ENCODE peak calls at places on chromosomes 5 and 9, in five cellular contexts. P is putamen, C is astrocyte of the spinal cord, K is HL-60, X is WERI-Rb-1. Z is an unnamed sample.

GRCh38 chr5:56851258-56851941 is 36.1 kb downstream of the MAP3K1 start:
- DNase-seq in C (peak; percentile 57), P (no peak), K (no peak), X (no peak), Z (no peak)

GRCh38 chr5:38162625-38163024 is 95.7 kb upstream of the EGFLAM start:
- DNase-seq in P (no peak), K (no peak), C (no peak), X (no peak), Z (no peak)

GRCh38 chr5:82335807-82336206 is 57.7 kb upstream of the RPS23 start:
- DNase-seq in X (no peak), C (no peak), P (no peak), K (no peak), Z (no peak)

GRCh38 chr5:43523662-43524072 is 8.7 kb upstream of the C5orf34 start:
- DNase-seq in P (no peak), X (no peak), C (no peak), K (no peak), Z (no peak)

GRCh38 chr9:112472996-112473395 is 13.6 kb upstream of the KIAA1958 start:
- DNase-seq in P (no peak), C (no peak), X (no peak), K (no peak), Z (no peak)

GRCh38 chr9:16309350-16310271 is 560.9 kb downstream of the BNC2 start:
- DNase-seq in X (no peak), K (no peak), C (peak; percentile 40), P (no peak), Z (no peak)

GRCh38 chr5:139863855-139864558 is 68.4 kb downstream of the PSD2 start:
- DNase-seq in K (peak; percentile 8), C (peak; percentile 45), P (peak; percentile 68), X (peak; percentile 73), Z (peak; percentile 58)

GRCh38 chr9:92138157-92138959 is 23.1 kb upstream of the SPTLC1 start:
- DNase-seq in P (peak; percentile 16), X (peak; percentile 84), K (peak; percentile 63), C (peak; percentile 54), Z (peak; percentile 86)

GRCh38 chr9:27572566-27572917 is 739 bp downstream of the C9orf72 start:
- DNase-seq in K (peak; percentile 71), C (peak; percentile 46), P (peak; percentile 60), X (no peak), Z (peak; percentile 56)

GRCh38 chr5:107979272-107979671 is 308.5 kb upstream of the EFNA5 start:
- DNase-seq in C (no peak), X (no peak), P (no peak), K (no peak), Z (no peak)

GRCh38 chr5:175728885-175729828 is 71.3 kb downstream of the HRH2 start:
- DNase-seq in K (no peak), X (peak; percentile 83), P (no peak), C (no peak), Z (peak; percentile 43)

GRCh38 chr9:124079176-124079925 is 67.8 kb downstream of the LHX2 start:
- DNase-seq in K (no peak), C (peak; percentile 46), P (peak; percentile 1), X (no peak), Z (no peak)

GRCh38 chr5:112270299-112271293 is 148.5 kb downstream of the EPB41L4A start:
- DNase-seq in C (no peak), P (no peak), X (no peak), K (no peak), Z (no peak)

GRCh38 chr5:153617190-153617589 is 126.7 kb downstream of the GRIA1 start:
- DNase-seq in P (no peak), K (no peak), C (peak; percentile 35), X (no peak), Z (no peak)

GRCh38 chr5:111461934-111462333 is 50.4 kb downstream of the STARD4 start:
- DNase-seq in P (no peak), C (no peak), K (no peak), X (no peak), Z (no peak)

GRCh38 chr5:91301459-91301858 is 81.7 kb downstream of the ARRDC3 start:
- DNase-seq in K (no peak), P (no peak), C (no peak), X (no peak), Z (no peak)

GRCh38 chr5:179805529-179806249 is 977 bp downstream of the MGAT4B start:
- DNase-seq in P (no peak), X (no peak), K (peak; percentile 45), C (no peak), Z (peak; percentile 36)

GRCh38 chr5:131230406-131230805 is 33.4 kb upstream of the CDC42SE2 start:
- DNase-seq in K (no peak), X (no peak), C (no peak), P (peak; percentile 68), Z (peak; percentile 17)

GRCh38 chr5:130141689-130142320 is 237.5 kb downstream of the CHSY3 start:
- DNase-seq in C (peak; percentile 47), P (peak; percentile 24), X (peak; percentile 66), K (no peak), Z (no peak)

GRCh38 chr5:118802335-118802734 is 186.0 kb downstream of the DTWD2 start:
- DNase-seq in X (no peak), P (no peak), C (no peak), K (no peak), Z (no peak)

GRCh38 chr5:180869587-180869986 is 8.5 kb upstream of the ZFP62 start:
- DNase-seq in K (no peak), P (no peak), C (no peak), X (no peak), Z (no peak)

GRCh38 chr9:107213080-107213479 is 70.0 kb upstream of the RAD23B start:
- DNase-seq in K (no peak), C (no peak), X (no peak), P (no peak), Z (no peak)

GRCh38 chr5:118679123-118679940 is 309.0 kb downstream of the DTWD2 start:
- DNase-seq in P (peak; percentile 7), C (peak; percentile 7), X (no peak), K (no peak), Z (no peak)

GRCh38 chr5:173767580-173768266 is 120.4 kb upstream of the CPEB4 start:
- DNase-seq in P (no peak), C (no peak), X (no peak), K (no peak), Z (no peak)

GRCh38 chr9:95138474-95138873 is 179.0 kb downstream of the FANCC start:
- DNase-seq in K (no peak), P (no peak), C (no peak), X (no peak), Z (no peak)

GRCh38 chr5:112254303-112254702 is 164.8 kb downstream of the EPB41L4A start:
- DNase-seq in P (no peak), K (no peak), X (no peak), C (no peak), Z (no peak)

GRCh38 chr5:161409471-161409870 is 137.1 kb downstream of the GABRB2 start:
- DNase-seq in C (no peak), X (no peak), P (no peak), K (no peak), Z (no peak)

GRCh38 chr9:91211919-91212318 is 149.8 kb downstream of the AUH start:
- DNase-seq in K (no peak), P (no peak), X (no peak), C (no peak), Z (no peak)

GRCh38 chr9:9337129-9337528 is 1275.7 kb downstream of the PTPRD start:
- DNase-seq in K (no peak), X (no peak), P (no peak), C (no peak), Z (peak; percentile 3)

GRCh38 chr5:6461793-6462650 is 13.4 kb downstream of the UBE2QL1 start:
- DNase-seq in K (no peak), P (no peak), C (no peak), X (no peak), Z (no peak)

GRCh38 chr5:159851053-159851452 is 65.2 kb upstream of the ADRA1B start:
- DNase-seq in C (peak; percentile 40), K (no peak), P (no peak), X (no peak), Z (no peak)

GRCh38 chr9:119412399-119412798 is 43.2 kb upstream of the BRINP1 start:
- DNase-seq in X (peak; percentile 13), K (no peak), C (no peak), P (no peak), Z (peak; percentile 26)

GRCh38 chr5:143008809-143009521 is 238.8 kb downstream of the ARHGAP26 start:
- DNase-seq in K (no peak), P (no peak), X (no peak), C (peak; percentile 95), Z (no peak)

GRCh38 chr9:69136185-69136584 is 37.9 kb upstream of the TJP2 start:
- DNase-seq in K (no peak), P (no peak), X (no peak), C (no peak), Z (no peak)

GRCh38 chr5:164636456-164636855 is 1131.0 kb downstream of the MAT2B start:
- DNase-seq in X (no peak), C (no peak), K (no peak), P (no peak), Z (peak; percentile 14)